ENCODE peak calls at places on chromosomes 13 and 19, in six cellular contexts. D, G, F, E, C and N are unnamed samples.

GRCh38 chr13:101880581-101880980 is 428.1 kb downstream of the ITGBL1 start:
- DNase-seq in G (no peak), F (no peak), D (no peak), C (no peak), E (no peak), N (no peak)

GRCh38 chr13:82938644-82939043 is 943.6 kb downstream of the SLITRK1 start:
- DNase-seq in D (no peak), G (no peak), E (no peak), C (peak; percentile 23), F (no peak), N (no peak)

GRCh38 chr19:42794751-42795150 is 29.3 kb upstream of the PSG8 start:
- DNase-seq in F (no peak), E (no peak), D (no peak), G (no peak), C (no peak), N (no peak)

GRCh38 chr19:35828694-35829301 is 16.2 kb upstream of the PRODH2 start:
- DNase-seq in E (peak; percentile 78), F (peak; percentile 14), G (peak; percentile 89), D (peak; percentile 23), C (no peak), N (no peak)

GRCh38 chr13:57634829-57635165 is 3.3 kb downstream of the PCDH17 start:
- DNase-seq in E (peak; percentile 24), F (no peak), G (peak; percentile 23), D (no peak), C (peak; percentile 74), N (no peak)

GRCh38 chr19:54137913-54138776 is 583 bp downstream of the CNOT3 start:
- DNase-seq in E (no peak), D (no peak), C (no peak), F (no peak), G (no peak), N (peak; percentile 69)

GRCh38 chr19:2500861-2501260 is 24.9 kb downstream of the GADD45B start:
- DNase-seq in G (no peak), E (no peak), C (no peak), D (no peak), F (no peak), N (no peak)

GRCh38 chr13:71704650-71705049 is 162.4 kb downstream of the DACH1 start:
- DNase-seq in D (no peak), C (no peak), F (no peak), G (no peak), E (no peak), N (no peak)

GRCh38 chr19:40312533-40312932 is 27.4 kb upstream of the AKT2 start:
- DNase-seq in C (no peak), E (no peak), F (no peak), G (no peak), D (no peak), N (no peak)